ENCODE peak calls at places on chromosome 15, in seven cellular contexts. H, W, F, S, M, U and Z are unnamed samples.
A peak's percentile ranks its signal among the peaks of the same experiment; 100 is the strongest.

GRCh38 chr15:74653426-74654082 is 37.9 kb downstream of the CLK3 start:
- DNase-seq in H (no peak), W (peak; percentile 86), F (peak; percentile 84), S (peak; percentile 92), M (no peak), U (no peak), Z (peak; percentile 50)

GRCh38 chr15:60004846-60005351 is 788 bp downstream of the FOXB1 start:
- DNase-seq in H (peak; percentile 26), W (peak; percentile 20), F (no peak), S (peak; percentile 41), M (no peak), U (no peak), Z (no peak)

GRCh38 chr15:97037080-97037479 is 706.6 kb downstream of the NR2F2 start:
- DNase-seq in H (no peak), W (no peak), F (no peak), S (no peak), M (no peak), U (no peak), Z (no peak)

GRCh38 chr15:92917606-92918407 is 17.7 kb downstream of the CHD2 start:
- DNase-seq in H (peak; percentile 79), W (peak; percentile 95), F (peak; percentile 96), S (peak; percentile 94), M (peak; percentile 94), U (peak; percentile 79), Z (peak; percentile 96)

GRCh38 chr15:28957606-28958498 is 72.1 kb downstream of the APBA2 start:
- DNase-seq in H (no peak), W (no peak), F (no peak), S (no peak), M (no peak), U (no peak), Z (no peak)

GRCh38 chr15:27324871-27325270 is 353.9 kb downstream of the GABRG3 start:
- DNase-seq in H (no peak), W (no peak), F (no peak), S (no peak), M (no peak), U (no peak), Z (no peak)

GRCh38 chr15:39365161-39365560 is 215.7 kb upstream of the THBS1 start:
- DNase-seq in H (no peak), W (peak; percentile 53), F (no peak), S (peak; percentile 61), M (no peak), U (no peak), Z (peak; percentile 14)

GRCh38 chr15:71709808-71710418 is 100.4 kb upstream of the NR2E3 start:
- DNase-seq in H (no peak), W (no peak), F (no peak), S (no peak), M (no peak), U (no peak), Z (no peak)

GRCh38 chr15:25830844-25831443 is 32.2 kb downstream of the ATP10A start:
- DNase-seq in H (no peak), W (peak; percentile 95), F (peak; percentile 80), S (peak; percentile 92), M (no peak), U (peak; percentile 78), Z (peak; percentile 1)

GRCh38 chr15:75468908-75469307 is 17.4 kb upstream of the SIN3A start:
- DNase-seq in H (no peak), W (no peak), F (no peak), S (peak; percentile 38), M (no peak), U (no peak), Z (peak; percentile 3)

GRCh38 chr15:80966431-80967197 is 23.0 kb downstream of the MESD start:
- DNase-seq in H (no peak), W (no peak), F (no peak), S (no peak), M (no peak), U (no peak), Z (no peak)

GRCh38 chr15:71066983-71067382 is 48.3 kb upstream of the THSD4 start:
- DNase-seq in H (no peak), W (peak; percentile 99), F (no peak), S (peak; percentile 91), M (no peak), U (no peak), Z (peak; percentile 74)

GRCh38 chr15:45201557-45202246 is 13.9 kb upstream of the SHF start:
- DNase-seq in H (no peak), W (no peak), F (no peak), S (no peak), M (no peak), U (no peak), Z (no peak)

GRCh38 chr15:45199136-45199810 is 11.5 kb upstream of the SHF start:
- DNase-seq in H (no peak), W (no peak), F (peak; percentile 26), S (peak; percentile 34), M (no peak), U (no peak), Z (peak; percentile 47)

GRCh38 chr15:45200799-45201556 is 13.2 kb upstream of the SHF start:
- DNase-seq in H (no peak), W (peak; percentile 88), F (peak; percentile 91), S (peak; percentile 91), M (peak; percentile 87), U (peak; percentile 51), Z (peak; percentile 82)

GRCh38 chr15:45198337-45199135 is 10.8 kb upstream of the SHF start:
- DNase-seq in H (peak; percentile 90), W (peak; percentile 96), F (peak; percentile 98), S (peak; percentile 96), M (peak; percentile 96), U (peak; percentile 90), Z (peak; percentile 98)

DNA sequence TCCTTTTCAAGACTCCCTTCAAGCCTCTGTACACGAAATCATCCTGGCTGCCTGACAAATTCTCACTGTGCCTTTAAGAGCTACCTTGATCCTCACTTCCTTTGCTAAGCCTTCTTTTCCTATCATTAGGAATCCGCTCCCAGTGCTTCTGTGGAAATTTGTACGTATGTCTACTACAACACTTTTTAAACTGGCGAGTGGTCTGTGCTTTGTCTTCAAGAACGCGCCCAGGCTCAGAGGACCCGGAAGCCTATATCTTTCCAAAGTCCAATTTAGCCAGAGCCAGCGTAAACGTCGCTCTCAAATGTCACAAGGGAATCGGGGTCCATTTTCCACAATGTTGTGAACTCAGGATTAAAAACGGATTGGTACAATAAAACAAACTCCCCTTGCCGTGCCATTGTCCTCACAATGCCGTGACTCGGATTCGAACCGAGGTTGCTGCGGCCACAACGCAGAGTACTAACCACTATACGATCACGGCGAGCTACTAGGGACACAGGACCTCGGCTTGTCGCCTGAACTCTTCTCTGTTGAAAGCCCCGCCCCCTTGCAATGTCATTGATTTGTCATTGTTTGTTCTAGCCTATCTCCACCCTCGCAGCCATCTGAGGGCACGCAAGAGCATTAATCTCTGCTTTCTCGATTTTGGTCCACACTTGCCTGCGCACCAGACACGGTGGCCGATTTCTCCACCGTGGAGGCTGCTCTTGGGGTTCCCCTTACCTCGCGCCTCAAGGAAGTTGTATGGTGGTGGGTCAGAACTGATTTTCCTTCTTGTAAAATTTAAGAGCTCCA is 12.4 kb upstream of the SHF start:
- DNase-seq in H (peak; percentile 83), W (peak; percentile 96), F (peak; percentile 97), S (peak; percentile 97), M (peak; percentile 96), U (peak; percentile 93), Z (peak; percentile 89)
- TF ChIP-seq CTCF in H (no peak), W (no peak), F (no peak), S (no peak), M (no peak), U (no peak), Z (no peak)

DNA sequence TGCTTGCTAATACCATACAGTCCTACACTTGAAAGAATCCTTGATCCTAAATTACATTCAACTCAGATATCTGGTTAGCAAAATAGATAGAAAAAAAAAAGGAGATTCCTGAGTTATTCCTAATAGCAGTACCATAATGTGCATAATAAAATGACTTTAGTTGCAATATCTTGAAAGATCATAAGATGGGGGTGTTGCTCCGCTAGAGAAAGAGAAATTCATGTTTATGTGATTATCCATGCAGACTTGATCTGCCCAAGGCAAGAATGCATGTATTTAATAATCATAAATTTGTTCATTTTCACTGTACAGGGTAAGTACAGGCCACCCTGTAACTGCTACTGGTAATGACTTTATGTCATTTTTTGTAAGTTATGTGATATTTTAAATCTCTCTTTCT is 84.7 kb downstream of the HCN4 start:
- DNase-seq in H (no peak), W (peak; percentile 36), F (peak; percentile 55), S (peak; percentile 60), M (no peak), U (no peak), Z (peak; percentile 21)
- TF ChIP-seq CTCF in H (peak; percentile 23), W (peak; percentile 41), F (peak; percentile 63), S (peak; percentile 22), M (peak; percentile 41), U (peak; percentile 25), Z (no peak)

GRCh38 chr15:69265347-69265955 is 33.3 kb upstream of the PAQR5 start:
- DNase-seq in H (no peak), W (peak; percentile 48), F (peak; percentile 58), S (peak; percentile 14), M (no peak), U (no peak), Z (peak; percentile 63)
- TF ChIP-seq CTCF in H (peak; percentile 8), W (peak; percentile 47), F (peak; percentile 75), S (peak; percentile 33), M (peak; percentile 75), U (peak; percentile 50), Z (peak; percentile 65)

GRCh38 chr15:36589971-36590370 is 10.5 kb downstream of the CDIN1 start:
- DNase-seq in H (no peak), W (peak; percentile 32), F (peak; percentile 94), S (peak; percentile 14), M (no peak), U (no peak), Z (no peak)

GRCh38 chr15:36594556-36595090 is 15.2 kb downstream of the CDIN1 start:
- DNase-seq in H (no peak), W (no peak), F (peak; percentile 76), S (no peak), M (no peak), U (no peak), Z (no peak)

GRCh38 chr15:36590838-36591237 is 11.4 kb downstream of the CDIN1 start:
- DNase-seq in H (no peak), W (peak; percentile 90), F (peak; percentile 95), S (peak; percentile 31), M (no peak), U (no peak), Z (peak; percentile 11)

GRCh38 chr15:36595625-36596024 is 16.2 kb downstream of the CDIN1 start:
- DNase-seq in H (no peak), W (no peak), F (no peak), S (no peak), M (no peak), U (no peak), Z (no peak)

DNA sequence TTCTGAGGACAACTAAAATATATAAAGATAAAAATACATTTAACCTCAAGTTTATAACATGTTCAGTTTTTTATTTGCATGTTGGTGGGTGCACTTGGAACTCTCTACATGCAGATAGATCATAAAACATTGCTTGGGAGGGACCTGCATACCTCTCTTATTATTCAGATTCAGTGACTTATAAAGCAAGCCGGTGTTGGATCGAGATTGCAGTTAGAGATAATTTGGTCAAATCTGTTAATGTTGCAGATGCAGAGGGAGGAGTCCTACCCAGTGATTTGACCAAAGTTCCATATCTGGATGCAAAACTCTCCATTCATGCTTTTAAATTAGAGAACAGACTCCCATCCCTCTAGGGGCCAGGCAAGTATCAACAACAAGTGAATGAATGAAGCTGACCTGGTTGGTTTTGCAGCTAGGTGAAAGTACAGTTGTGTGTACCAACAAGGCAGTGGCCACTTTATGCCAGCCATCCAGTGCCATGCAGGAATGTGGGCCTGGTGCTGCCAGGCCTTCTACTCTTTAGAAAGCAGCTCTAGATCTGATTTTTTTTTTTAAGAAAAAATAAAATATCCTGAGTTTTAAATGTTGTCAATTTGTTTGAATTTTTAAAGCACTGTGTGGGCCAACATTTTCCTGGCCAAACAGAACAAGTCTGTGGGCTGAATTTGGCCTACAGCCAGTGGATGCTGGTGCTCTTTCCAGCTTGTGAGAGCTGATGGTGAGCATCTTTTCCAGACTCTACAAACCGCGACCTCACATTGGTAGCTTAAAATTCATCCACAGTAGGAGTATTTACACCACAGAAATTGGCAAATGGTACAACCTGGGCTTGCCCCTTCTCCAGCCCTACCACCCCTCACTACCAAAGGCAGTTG is 12.3 kb downstream of the CDIN1 start:
- DNase-seq in H (no peak), W (peak; percentile 56), F (peak; percentile 88), S (peak; percentile 43), M (peak; percentile 46), U (no peak), Z (peak; percentile 7)
- TF ChIP-seq CTCF in H (no peak), W (peak; percentile 6), F (peak; percentile 33), S (no peak), M (no peak), U (no peak), Z (no peak)